ENCODE peak calls at places on chromosomes 5 and 9, in eight cellular contexts. T is endothelial cell, Y is BJ, B is germinal center, C is ELF-1, R is sciatic nerve, G is SW 1271, P is cerebellar cortex. O is an unnamed sample.
A peak's percentile ranks its signal among the peaks of the same experiment; 100 is the strongest.

GRCh38 chr9:104927912-104928740 is at the start of gene ABCA1:
- DNase-seq in T (peak; percentile 89), Y (no peak), B (peak; percentile 84), C (peak; percentile 87), R (peak; percentile 95), G (no peak), P (peak; percentile 79), O (peak; percentile 81)

GRCh38 chr5:125485003-125485641 is 738.7 kb upstream of the ZNF608 start:
- DNase-seq in T (no peak), Y (peak; percentile 99), B (peak; percentile 2), C (peak; percentile 31), R (no peak), G (no peak), P (peak; percentile 72), O (peak; percentile 88)

GRCh38 chr5:175575301-175575700 is 82.6 kb upstream of the HRH2 start:
- DNase-seq in T (no peak), Y (no peak), B (no peak), C (no peak), R (no peak), G (no peak), P (no peak), O (no peak)

GRCh38 chr5:66558562-66558961 is 37.6 kb upstream of the MAST4 start:
- DNase-seq in T (no peak), Y (no peak), B (peak; percentile 24), C (no peak), R (no peak), G (no peak), P (no peak), O (no peak)

GRCh38 chr9:4596165-4596922 is 65.8 kb upstream of the PLPP6 start:
- DNase-seq in T (peak; percentile 16), Y (no peak), B (peak; percentile 36), C (no peak), R (no peak), G (no peak), P (no peak), O (peak; percentile 12)

GRCh38 chr9:13975628-13976250 is 338.2 kb downstream of the NFIB start:
- DNase-seq in T (no peak), Y (no peak), B (no peak), C (no peak), R (no peak), G (no peak), P (no peak), O (no peak)

GRCh38 chr5:1174122-1174936 is 27.1 kb upstream of the SLC6A19 start:
- DNase-seq in T (peak; percentile 74), Y (peak; percentile 25), B (peak; percentile 25), C (peak; percentile 82), R (peak; percentile 77), G (peak; percentile 59), P (peak; percentile 21), O (peak; percentile 25)

GRCh38 chr5:173474881-173475287 is 141.6 kb downstream of the BOD1 start:
- DNase-seq in T (no peak), Y (no peak), B (no peak), C (no peak), R (no peak), G (no peak), P (no peak), O (no peak)

GRCh38 chr5:107293551-107293950 is 377.2 kb downstream of the EFNA5 start:
- DNase-seq in T (no peak), Y (no peak), B (no peak), C (no peak), R (no peak), G (no peak), P (no peak), O (no peak)

GRCh38 chr5:90096415-90097081 is 313.0 kb downstream of the CETN3 start:
- DNase-seq in T (no peak), Y (no peak), B (no peak), C (peak; percentile 71), R (no peak), G (no peak), P (no peak), O (no peak)

GRCh38 chr9:137457406-137458193 is 1.5 kb downstream of the NSMF start:
- DNase-seq in T (no peak), Y (no peak), B (no peak), C (no peak), R (peak; percentile 63), G (no peak), P (no peak), O (no peak)

GRCh38 chr9:121718063-121718462 is 66.6 kb downstream of the DAB2IP start:
- DNase-seq in T (no peak), Y (no peak), B (no peak), C (peak; percentile 75), R (no peak), G (no peak), P (peak; percentile 81), O (peak; percentile 42)

GRCh38 chr5:73694089-73694488 is 68.1 kb downstream of the ARHGEF28 start:
- DNase-seq in T (no peak), Y (no peak), B (no peak), C (no peak), R (no peak), G (no peak), P (no peak), O (no peak)

GRCh38 chr5:78109891-78110324 is 184.6 kb downstream of the AP3B1 start:
- DNase-seq in T (no peak), Y (no peak), B (peak; percentile 32), C (no peak), R (no peak), G (no peak), P (no peak), O (no peak)

GRCh38 chr5:113510836-113511451 is 2.5 kb upstream of the YTHDC2 start:
- DNase-seq in T (no peak), Y (no peak), B (no peak), C (no peak), R (no peak), G (peak; percentile 22), P (no peak), O (no peak)

GRCh38 chr5:88507261-88507660 is 238.6 kb upstream of the TMEM161B start:
- DNase-seq in T (no peak), Y (no peak), B (no peak), C (no peak), R (no peak), G (no peak), P (no peak), O (no peak)

GRCh38 chr5:94660506-94660905 is 42.0 kb downstream of the SLF1 start:
- DNase-seq in T (no peak), Y (no peak), B (no peak), C (no peak), R (no peak), G (no peak), P (no peak), O (no peak)

GRCh38 chr5:33457124-33457523 is 16.4 kb downstream of the TARS1 start:
- DNase-seq in T (no peak), Y (peak; percentile 66), B (no peak), C (no peak), R (no peak), G (no peak), P (no peak), O (no peak)

GRCh38 chr5:96209829-96210228 is 223.2 kb downstream of the PCSK1 start:
- DNase-seq in T (no peak), Y (no peak), B (no peak), C (no peak), R (no peak), G (no peak), P (no peak), O (no peak)

GRCh38 chr5:969421-969839 is 39.2 kb upstream of the NKD2 start:
- DNase-seq in T (no peak), Y (no peak), B (no peak), C (no peak), R (peak; percentile 51), G (no peak), P (peak; percentile 57), O (no peak)

GRCh38 chr9:131670247-131670681 is 69.6 kb downstream of the RAPGEF1 start:
- DNase-seq in T (no peak), Y (no peak), B (peak; percentile 47), C (no peak), R (no peak), G (no peak), P (no peak), O (peak; percentile 77)

GRCh38 chr5:172852490-172853354 is 18.7 kb downstream of the ERGIC1 start:
- DNase-seq in T (no peak), Y (no peak), B (no peak), C (no peak), R (no peak), G (no peak), P (no peak), O (no peak)

GRCh38 chr5:35198096-35198495 is 32.2 kb downstream of the PRLR start:
- DNase-seq in T (no peak), Y (no peak), B (no peak), C (no peak), R (no peak), G (no peak), P (peak; percentile 8), O (peak; percentile 34)

GRCh38 chr5:89346573-89346972 is 463.6 kb upstream of the MEF2C start:
- DNase-seq in T (no peak), Y (no peak), B (no peak), C (no peak), R (no peak), G (no peak), P (no peak), O (no peak)

GRCh38 chr9:134007150-134007549 is 15.0 kb upstream of the VAV2 start:
- DNase-seq in T (no peak), Y (no peak), B (no peak), C (no peak), R (no peak), G (no peak), P (no peak), O (no peak)

GRCh38 chr5:36523450-36523849 is 83.0 kb upstream of the SLC1A3 start:
- DNase-seq in T (no peak), Y (no peak), B (no peak), C (no peak), R (no peak), G (no peak), P (no peak), O (no peak)

GRCh38 chr9:93212409-93212808 is 28.5 kb downstream of the WNK2 start:
- DNase-seq in T (no peak), Y (no peak), B (no peak), C (no peak), R (no peak), G (no peak), P (no peak), O (no peak)

GRCh38 chr9:92663951-92664350 is 6.0 kb downstream of the IPPK start:
- DNase-seq in T (no peak), Y (no peak), B (no peak), C (no peak), R (no peak), G (no peak), P (no peak), O (peak; percentile 26)

GRCh38 chr9:98781588-98782383 is 14.6 kb downstream of the ANKS6 start:
- DNase-seq in T (no peak), Y (no peak), B (no peak), C (no peak), R (no peak), G (no peak), P (no peak), O (no peak)

O was measured in pons.